ENCODE peak calls at places on chromosome 18, in ten cellular contexts. J is cardiac fibroblast, D is OCI-LY7, E is fibroblast of mammary gland, L is GM06990, O is astrocyte of the spinal cord, T is left ventricle myocardium inferior, N is AG10803, B is PC-9, A is GM13977. F is an unnamed sample.

GRCh38 chr18:28005164-28005563 is 171.8 kb downstream of the CDH2 start:
- DNase-seq in J (no peak), D (no peak), E (no peak), L (no peak), O (no peak), T (no peak), N (no peak), B (no peak), A (no peak), F (no peak)

GRCh38 chr18:31716362-31716761 is 32.0 kb upstream of the B4GALT6 start:
- DNase-seq in J (no peak), D (no peak), E (no peak), L (no peak), O (no peak), T (no peak), N (no peak), B (no peak), A (peak), F (no peak)

GRCh38 chr18:77099501-77100370 is 32.8 kb downstream of the MBP start:
- DNase-seq in J (no peak), D (peak), E (no peak), L (peak), O (no peak), T (no peak), N (no peak), B (no peak), A (no peak), F (no peak)

GRCh38 chr18:35443847-35444246 is 53.9 kb downstream of the INO80C start:
- DNase-seq in J (no peak), D (no peak), E (no peak), L (no peak), O (no peak), T (no peak), N (no peak), B (no peak), A (no peak), F (no peak)

GRCh38 chr18:53639696-53640095 is 584.8 kb downstream of the MBD2 start:
- DNase-seq in J (no peak), D (no peak), E (no peak), L (no peak), O (no peak), T (peak), N (no peak), B (no peak), A (no peak), F (no peak)

GRCh38 chr18:69257861-69258458 is 142.7 kb upstream of the DOK6 start:
- DNase-seq in J (peak), D (no peak), E (peak), L (no peak), O (peak), T (no peak), N (peak), B (no peak), A (no peak), F (no peak)

GRCh38 chr18:49020621-49021021 is 69.9 kb upstream of the SMAD7 start:
- DNase-seq in J (no peak), D (no peak), E (no peak), L (no peak), O (no peak), T (no peak), N (no peak), B (peak), A (no peak), F (no peak)

GRCh38 chr18:28032177-28032576 is 144.8 kb downstream of the CDH2 start:
- DNase-seq in J (peak), D (no peak), E (peak), L (no peak), O (no peak), T (no peak), N (no peak), B (no peak), A (no peak), F (no peak)

GRCh38 chr18:79480171-79480981 is 84.6 kb downstream of the NFATC1 start:
- DNase-seq in J (no peak), D (no peak), E (no peak), L (no peak), O (no peak), T (peak), N (no peak), B (no peak), A (no peak), F (no peak)

GRCh38 chr18:12238861-12239260 is 15.3 kb upstream of the CIDEA start:
- DNase-seq in J (peak), D (no peak), E (peak), L (no peak), O (peak), T (no peak), N (peak), B (no peak), A (no peak), F (no peak)

GRCh38 chr18:21167641-21168372 is 56.2 kb upstream of the ROCK1 start:
- DNase-seq in J (peak), D (no peak), E (no peak), L (no peak), O (peak), T (no peak), N (no peak), B (peak), A (no peak), F (peak)

GRCh38 chr18:60500960-60501359 is 128.4 kb upstream of the MC4R start:
- DNase-seq in J (no peak), D (no peak), E (no peak), L (no peak), O (no peak), T (no peak), N (no peak), B (no peak), A (no peak), F (no peak)

GRCh38 chr18:49565656-49566055 is 3.8 kb downstream of the LIPG start:
- DNase-seq in J (peak), D (no peak), E (peak), L (no peak), O (peak), T (peak), N (no peak), B (no peak), A (no peak), F (no peak)

GRCh38 chr18:73240899-73241298 is 373.1 kb upstream of the NETO1 start:
- DNase-seq in J (no peak), D (no peak), E (no peak), L (no peak), O (no peak), T (no peak), N (no peak), B (no peak), A (no peak), F (no peak)

GRCh38 chr18:53004798-53005197 is 664.8 kb downstream of the DCC start:
- DNase-seq in J (no peak), D (no peak), E (no peak), L (no peak), O (no peak), T (no peak), N (no peak), B (no peak), A (no peak), F (no peak)

GRCh38 chr18:55048892-55049291 is 89.6 kb upstream of the CCDC68 start:
- DNase-seq in J (peak), D (no peak), E (peak), L (no peak), O (peak), T (no peak), N (peak), B (no peak), A (no peak), F (no peak)

GRCh38 chr18:12960846-12961397 is 13.1 kb downstream of the SEH1L start:
- DNase-seq in J (no peak), D (no peak), E (no peak), L (no peak), O (no peak), T (no peak), N (no peak), B (no peak), A (no peak), F (no peak)

GRCh38 chr18:11991021-11991770 is 9.9 kb downstream of the IMPA2 start:
- DNase-seq in J (no peak), D (no peak), E (no peak), L (no peak), O (no peak), T (no peak), N (no peak), B (no peak), A (no peak), F (no peak)

GRCh38 chr18:34094148-34094547 is 130.6 kb downstream of the NOL4 start:
- DNase-seq in J (no peak), D (no peak), E (no peak), L (no peak), O (no peak), T (no peak), N (no peak), B (no peak), A (no peak), F (no peak)

GRCh38 chr18:49279041-49279440 is 181.4 kb downstream of the DYM start:
- DNase-seq in J (no peak), D (no peak), E (no peak), L (no peak), O (no peak), T (no peak), N (no peak), B (no peak), A (no peak), F (peak)

DNA sequence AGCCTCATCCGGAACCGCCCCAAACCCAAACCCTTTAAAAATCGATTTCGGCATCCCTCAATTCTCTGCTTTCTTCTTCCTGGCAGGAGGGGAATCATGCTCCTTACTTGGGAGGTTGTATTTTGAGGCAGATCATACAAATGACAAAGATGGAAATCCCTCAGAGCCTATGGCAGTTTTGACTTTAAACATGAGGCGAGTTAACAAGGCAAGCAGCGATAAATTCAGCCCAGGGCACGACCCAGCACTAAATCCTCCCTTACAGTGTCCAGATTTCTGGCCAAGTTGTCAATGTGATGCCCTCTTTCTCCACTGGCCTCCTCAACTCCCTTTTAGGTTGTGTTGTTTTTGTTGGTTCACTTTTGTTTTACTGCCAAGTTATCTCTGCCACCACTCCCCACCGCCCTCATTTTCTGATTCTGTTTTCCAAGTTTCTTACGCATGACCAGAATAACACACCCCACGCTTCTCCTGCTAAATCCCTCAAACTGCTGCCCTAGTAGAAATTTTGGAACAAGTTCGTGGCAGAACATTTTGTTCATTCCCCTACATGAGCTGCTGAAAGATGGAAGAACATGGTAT is 68.3 kb downstream of the CTAGE1 start:
- DNase-seq in J (no peak), D (no peak), E (no peak), L (no peak), O (no peak), T (no peak), N (no peak), B (no peak), A (no peak), F (no peak)
- TF ChIP-seq CTCF in J (no peak), D (no peak), E (no peak), L (no peak), O (no peak), T (no peak), N (no peak), B (no peak), A (no peak), F (no peak)

GRCh38 chr18:26548144-26549102 is at the start of gene KCTD1:
- DNase-seq in J (peak), D (peak), E (peak), L (peak), O (peak), T (peak), N (peak), B (peak), A (peak), F (peak)
- TF ChIP-seq CTCF in J (no peak), D (no peak), E (no peak), L (no peak), O (no peak), T (no peak), N (no peak), B (no peak), A (no peak), F (no peak)

GRCh38 chr18:56316727-56317126 is 321.7 kb downstream of the TXNL1 start:
- DNase-seq in J (no peak), D (no peak), E (no peak), L (no peak), O (no peak), T (no peak), N (no peak), B (no peak), A (no peak), F (no peak)

GRCh38 chr18:56309104-56309503 is 329.3 kb downstream of the TXNL1 start:
- DNase-seq in J (peak), D (no peak), E (no peak), L (no peak), O (no peak), T (no peak), N (no peak), B (no peak), A (no peak), F (no peak)

GRCh38 chr18:56312554-56312953 is 325.8 kb downstream of the TXNL1 start:
- DNase-seq in J (no peak), D (no peak), E (no peak), L (no peak), O (no peak), T (no peak), N (no peak), B (no peak), A (no peak), F (no peak)

GRCh38 chr18:56315363-56315762 is 323.0 kb downstream of the TXNL1 start:
- DNase-seq in J (peak), D (no peak), E (peak), L (no peak), O (peak), T (no peak), N (peak), B (no peak), A (no peak), F (no peak)

GRCh38 chr18:56314396-56314795 is 324.0 kb downstream of the TXNL1 start:
- DNase-seq in J (peak), D (no peak), E (peak), L (no peak), O (no peak), T (no peak), N (peak), B (no peak), A (no peak), F (no peak)
- TF ChIP-seq CTCF in J (no peak), D (peak), E (no peak), L (no peak), O (no peak), T (no peak), N (peak), B (no peak), A (no peak), F (no peak)

DNA sequence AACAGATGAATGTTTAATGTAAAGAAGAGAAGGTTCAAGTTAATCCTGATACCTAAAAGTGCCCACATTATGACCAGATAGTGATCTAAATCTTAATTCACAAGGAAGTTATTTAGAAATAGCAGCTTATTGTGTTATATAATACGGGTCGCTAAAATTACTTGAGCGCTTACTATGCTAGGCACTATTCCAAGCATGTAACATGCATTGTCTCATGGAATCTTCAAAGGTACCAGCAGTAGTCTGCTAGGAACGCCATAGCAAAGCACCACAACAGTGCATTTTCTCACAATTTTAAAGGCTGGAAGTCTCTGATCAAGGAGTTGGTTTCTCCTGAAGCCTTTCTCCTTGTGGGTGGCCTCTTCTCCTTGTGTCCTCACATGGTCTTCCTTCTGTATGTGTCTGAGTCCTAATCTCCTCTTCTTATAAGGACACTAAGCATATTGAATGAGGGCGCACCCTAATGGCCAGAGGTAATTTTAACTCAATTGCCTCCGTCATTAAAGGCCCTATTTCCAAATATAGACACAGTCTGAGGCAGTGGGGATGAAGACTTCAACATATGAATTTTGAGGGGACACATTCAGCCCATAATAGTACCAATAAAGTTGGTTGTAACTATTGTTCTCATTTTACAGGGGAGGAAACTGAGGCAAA is 118.4 kb downstream of the LRRC30 start:
- DNase-seq in J (no peak), D (no peak), E (no peak), L (no peak), O (no peak), T (no peak), N (no peak), B (no peak), A (no peak), F (no peak)
- TF ChIP-seq CTCF in J (no peak), D (peak), E (no peak), L (no peak), O (no peak), T (no peak), N (no peak), B (no peak), A (no peak), F (no peak)

DNA sequence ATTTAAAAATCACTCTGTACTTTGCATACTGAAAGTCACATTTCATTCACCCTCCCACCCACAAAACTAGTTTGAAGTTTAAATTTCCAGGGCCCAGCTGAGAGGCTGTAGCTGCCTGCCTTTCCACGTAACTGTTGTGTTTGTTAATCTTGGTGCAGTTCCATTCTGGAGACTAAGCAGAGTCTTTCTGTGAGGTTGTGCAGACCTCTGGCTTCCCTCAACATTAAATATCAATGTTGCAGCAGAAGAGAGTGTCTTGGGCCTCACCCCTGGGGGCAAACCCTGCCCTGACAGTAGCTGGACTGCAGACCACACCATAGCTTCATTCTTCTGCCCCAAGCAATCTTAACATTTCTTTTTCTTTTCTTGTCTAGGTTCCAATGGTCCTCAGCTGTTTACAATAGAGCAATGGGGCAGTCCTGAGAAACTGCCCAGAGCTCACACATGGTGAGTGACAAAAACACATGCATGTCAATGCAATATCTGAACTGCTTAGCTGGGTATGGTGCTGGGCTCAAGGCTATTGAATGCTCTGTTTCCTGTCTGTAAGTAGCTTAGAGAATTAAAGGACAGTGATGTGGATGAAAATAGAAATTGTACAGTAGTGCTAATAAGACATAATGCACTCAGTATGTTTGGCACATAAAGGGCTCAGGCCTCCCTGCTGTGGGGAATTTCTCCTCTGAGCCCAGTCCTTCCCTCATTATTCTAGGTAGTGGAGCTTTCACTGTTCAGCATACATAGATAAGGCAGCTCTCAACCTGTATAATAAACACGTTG is 237.6 kb downstream of the ALPK2 start:
- DNase-seq in J (no peak), D (no peak), E (no peak), L (no peak), O (no peak), T (no peak), N (peak), B (no peak), A (no peak), F (no peak)
- TF ChIP-seq CTCF in J (no peak), D (no peak), E (no peak), L (no peak), O (no peak), T (no peak), N (no peak), B (no peak), A (no peak), F (no peak)

GRCh38 chr18:498901-499300 is 1.6 kb downstream of the COLEC12 start:
- DNase-seq in J (no peak), D (no peak), E (no peak), L (no peak), O (peak), T (no peak), N (no peak), B (no peak), A (no peak), F (no peak)

GRCh38 chr18:501406-501714 is 859 bp upstream of the COLEC12 start:
- DNase-seq in J (no peak), D (no peak), E (no peak), L (no peak), O (no peak), T (no peak), N (no peak), B (no peak), A (no peak), F (no peak)

GRCh38 chr18:500556-501405 is at the start of gene COLEC12:
- DNase-seq in J (no peak), D (no peak), E (no peak), L (no peak), O (peak), T (peak), N (peak), B (no peak), A (peak), F (no peak)

GRCh38 chr18:499351-500229 is 911 bp downstream of the COLEC12 start:
- DNase-seq in J (peak), D (no peak), E (peak), L (no peak), O (peak), T (no peak), N (peak), B (no peak), A (no peak), F (no peak)

DNA sequence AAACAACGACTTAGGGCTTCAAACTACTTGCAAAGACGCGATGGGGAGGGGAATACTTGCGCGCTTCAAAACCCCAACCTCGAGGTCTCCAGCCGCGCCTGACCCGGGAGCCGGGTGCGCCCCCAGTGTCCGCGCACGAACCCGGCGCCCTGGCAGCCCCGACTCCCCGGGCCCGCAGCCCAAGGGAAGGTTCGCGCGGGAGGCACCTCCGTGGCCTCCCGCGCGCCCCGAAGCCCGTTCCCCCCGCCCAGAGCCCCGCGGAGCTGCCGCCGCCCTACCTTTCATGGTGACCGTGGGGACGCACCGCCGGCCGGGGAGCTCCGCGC is 308 bp downstream of the COLEC12 start:
- DNase-seq in J (no peak), D (no peak), E (peak), L (no peak), O (peak), T (no peak), N (no peak), B (no peak), A (no peak), F (no peak)
- TF ChIP-seq CTCF in J (no peak), D (no peak), E (no peak), L (no peak), O (no peak), T (peak), N (no peak), B (no peak), A (no peak), F (no peak)

GRCh38 chr18:43563780-43564179 is 286.5 kb upstream of the SYT4 start:
- DNase-seq in J (peak), D (peak), E (peak), L (no peak), O (peak), T (no peak), N (peak), B (peak), A (peak), F (peak)
- TF ChIP-seq CTCF in J (peak), D (peak), E (peak), L (peak), O (peak), T (peak), N (peak), B (peak), A (peak), F (peak)

F was measured in Calu3.